ENCODE peak calls at places on chromosomes 11 and 22, in seven cellular contexts. X is IMR-90, E is H9, R is mesenchymal stem cell, K is neuronal stem cell, T is H1, V is trophoblast cell. M is an unnamed sample. For H3K4me1, the result is how much of the 10 kb centered on the place peaks cover.

GRCh38 chr11:86176165-86176884 is 68.2 kb upstream of the EED start:
- DNase-seq in X (peak), E (no peak), R (no peak), K (no peak), T (no peak), V (peak), M (no peak)

GRCh38 chr11:66866420-66867010 is 9.7 kb downstream of the LRFN4 start:
- DNase-seq in X (no peak), E (no peak), R (no peak), K (no peak), T (no peak), V (no peak), M (no peak)

GRCh38 chr11:32905028-32905667 is 12.5 kb downstream of the QSER1 start:
- DNase-seq in X (peak), E (no peak), R (no peak), K (no peak), T (no peak), V (no peak), M (no peak)

GRCh38 chr11:65427691-65428577 is 5.3 kb downstream of the NEAT1 start:
- DNase-seq in X (peak), E (peak), R (peak), K (no peak), T (no peak), V (peak), M (no peak)

GRCh38 chr22:29207231-29207550 is 1.5 kb downstream of the EMID1 start:
- DNase-seq in X (no peak), E (no peak), R (no peak), K (no peak), T (no peak), V (no peak), M (no peak)

GRCh38 chr11:10314199-10315072 is 9.6 kb downstream of the ADM start:
- DNase-seq in X (peak), E (peak), R (peak), K (no peak), T (no peak), V (peak), M (peak)

GRCh38 chr22:24141586-24141985 is 39.7 kb upstream of the SUSD2 start:
- DNase-seq in X (peak), E (no peak), R (peak), K (no peak), T (no peak), V (no peak), M (no peak)

GRCh38 chr11:134506046-134506445 is 94.0 kb upstream of the B3GAT1 start:
- DNase-seq in X (no peak), E (no peak), R (no peak), K (no peak), T (no peak), V (no peak), M (no peak)

GRCh38 chr11:134530826-134531225 is 118.8 kb upstream of the B3GAT1 start:
- DNase-seq in X (no peak), E (peak), R (no peak), K (no peak), T (peak), V (no peak), M (no peak)

GRCh38 chr11:86742436-86742805 is 57.9 kb upstream of the PRSS23 start:
- DNase-seq in X (no peak), E (no peak), R (no peak), K (no peak), T (no peak), V (no peak), M (no peak)

GRCh38 chr22:33002035-33002434 is 56.1 kb downstream of the SYN3 start:
- DNase-seq in X (no peak), E (no peak), R (no peak), K (no peak), T (no peak), V (no peak), M (no peak)

GRCh38 chr11:69518081-69518950 is 36.9 kb downstream of the LINC01488 start:
- DNase-seq in X (peak), E (no peak), R (no peak), K (no peak), T (no peak), V (no peak), M (no peak)

GRCh38 chr11:46363031-46363407 is 15.8 kb downstream of the DGKZ start:
- DNase-seq in X (peak), E (no peak), R (peak), K (no peak), T (no peak), V (peak), M (peak)

GRCh38 chr11:111193924-111194490 is 51.5 kb upstream of the POU2AF2 start:
- DNase-seq in X (no peak), E (no peak), R (no peak), K (no peak), T (no peak), V (no peak), M (no peak)

GRCh38 chr11:93741882-93742226 is 382 bp downstream of the C11orf54 start:
- DNase-seq in X (peak), E (no peak), R (peak), K (no peak), T (no peak), V (peak), M (peak)

GRCh38 chr11:2260491-2261364 is 9.7 kb downstream of the ASCL2 start:
- DNase-seq in X (no peak), E (no peak), R (no peak), K (no peak), T (no peak), V (no peak), M (no peak)

GRCh38 chr22:25125693-25126357 is 73.8 kb upstream of the CRYBB3 start:
- DNase-seq in X (no peak), E (no peak), R (no peak), K (no peak), T (no peak), V (no peak), M (no peak)

GRCh38 chr11:96188625-96189006 is 154.4 kb downstream of the MAML2 start:
- DNase-seq in X (peak), E (no peak), R (peak), K (no peak), T (no peak), V (no peak), M (no peak)

GRCh38 chr11:62614275-62614674 is 1.2 kb downstream of the ROM1 start:
- DNase-seq in X (no peak), E (no peak), R (no peak), K (no peak), T (no peak), V (peak), M (peak)

GRCh38 chr11:2287102-2287501 is 14.6 kb downstream of the C11orf21 start:
- DNase-seq in X (no peak), E (peak), R (no peak), K (no peak), T (no peak), V (no peak), M (no peak)

GRCh38 chr11:77820565-77821348 is at the start of the genes AAMDC and RSF1:
- DNase-seq in X (peak), E (peak), R (peak), K (peak), T (peak), V (peak), M (peak)

GRCh38 chr22:34645375-34645774 is 420.6 kb upstream of the ISX start:
- DNase-seq in X (no peak), E (peak), R (no peak), K (no peak), T (peak), V (no peak), M (peak)

GRCh38 chr22:20013382-20013871 is 3.2 kb downstream of the ARVCF start:
- DNase-seq in X (peak), E (peak), R (peak), K (peak), T (peak), V (peak), M (peak)

GRCh38 chr11:68549789-68550484 is 89.4 kb downstream of the PPP6R3 start:
- DNase-seq in X (no peak), E (no peak), R (no peak), K (no peak), T (no peak), V (no peak), M (no peak)

GRCh38 chr11:58097437-58097836 is 27.9 kb downstream of the OR9I1 start:
- DNase-seq in X (no peak), E (no peak), R (no peak), K (no peak), T (no peak), V (no peak), M (no peak)

GRCh38 chr11:96197221-96197620 is 145.8 kb downstream of the MAML2 start:
- DNase-seq in X (no peak), E (no peak), R (no peak), K (no peak), T (no peak), V (no peak), M (peak)

GRCh38 chr11:80958414-80958813 is 1517.6 kb upstream of the TENM4 start:
- DNase-seq in X (peak), E (no peak), R (peak), K (no peak), T (no peak), V (no peak), M (no peak)

GRCh38 chr22:39296535-39296934 is 22.9 kb downstream of the RPL3 start:
- DNase-seq in X (no peak), E (no peak), R (no peak), K (no peak), T (no peak), V (no peak), M (no peak)
- H3K4me1 ChIP-seq in X (under half), E (under half), R (half or more), K (under half), T (under half), V (half or more), M (under half)

GRCh38 chr11:116642902-116643301 is 129.9 kb downstream of the BUD13 start:
- DNase-seq in X (no peak), E (no peak), R (no peak), K (no peak), T (no peak), V (no peak), M (no peak)

GRCh38 chr11:116642481-116642880 is 130.3 kb downstream of the BUD13 start:
- DNase-seq in X (no peak), E (no peak), R (no peak), K (no peak), T (no peak), V (no peak), M (no peak)

GRCh38 chr11:116643521-116643920 is 129.3 kb downstream of the BUD13 start:
- DNase-seq in X (no peak), E (no peak), R (no peak), K (no peak), T (no peak), V (no peak), M (no peak)

GRCh38 chr11:116640641-116641402 is 132.0 kb downstream of the BUD13 start:
- DNase-seq in X (no peak), E (no peak), R (no peak), K (no peak), T (peak), V (no peak), M (no peak)

GRCh38 chr11:116641561-116642045 is 131.2 kb downstream of the BUD13 start:
- DNase-seq in X (no peak), E (peak), R (no peak), K (peak), T (peak), V (no peak), M (peak)
- H2BK120ac ChIP-seq in X (no peak), E (no peak), R (no peak), K (no peak), T (no peak), V (no peak), M (no peak)

DNA sequence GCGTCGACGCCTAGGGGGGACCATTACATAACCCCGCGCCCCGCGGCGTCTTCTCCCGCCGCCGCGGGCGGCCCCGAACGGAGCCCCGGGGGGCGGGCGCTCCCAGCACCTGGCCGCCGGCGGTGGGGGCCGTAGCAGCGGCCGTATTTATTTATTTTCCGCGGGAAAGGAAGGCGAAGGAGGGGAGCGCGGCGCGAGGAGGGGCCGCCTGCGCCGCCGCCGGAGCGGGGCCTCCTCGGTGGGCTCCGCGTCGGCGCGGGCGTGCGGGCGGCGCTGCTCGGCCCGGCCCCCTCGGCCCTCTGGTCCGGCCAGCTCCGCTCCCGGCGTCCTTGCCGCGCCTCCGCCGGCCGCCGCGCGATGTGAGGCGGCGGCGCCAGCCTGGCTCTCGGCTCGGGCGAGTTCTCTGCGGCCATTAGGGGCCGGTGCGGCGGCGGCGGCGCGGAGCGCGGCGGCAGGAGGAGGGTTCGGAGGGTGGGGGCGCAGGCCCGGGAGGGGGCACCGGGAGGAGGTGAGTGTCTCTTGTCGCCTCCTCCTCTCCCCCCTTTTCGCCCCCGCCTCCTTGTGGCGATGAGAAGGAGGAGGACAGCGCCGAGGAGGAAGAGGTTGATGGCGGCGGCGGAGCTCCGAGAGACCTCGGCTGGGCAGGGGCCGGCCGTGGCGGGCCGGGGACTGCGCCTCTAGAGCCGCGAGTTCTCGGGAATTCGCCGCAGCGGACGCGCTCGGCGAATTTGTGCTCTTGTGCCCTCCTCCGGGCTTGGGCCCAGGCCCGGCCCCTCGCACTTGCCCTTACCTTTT is at the start of gene EP300:
- DNase-seq in X (peak), E (peak), R (peak), K (peak), T (peak), V (peak), M (peak)
- H3K4me2 ChIP-seq in X (peak), E (peak), R (peak), K (peak), T (peak), V (peak), M (peak)

GRCh38 chr11:22800482-22800881 is 29.1 kb downstream of the SVIP start:
- DNase-seq in X (no peak), E (no peak), R (no peak), K (no peak), T (no peak), V (no peak), M (no peak)
- H3K4me1 ChIP-seq in X (under half), E (under half), R (under half), K (under half), T (under half), V (under half), M (under half)

DNA sequence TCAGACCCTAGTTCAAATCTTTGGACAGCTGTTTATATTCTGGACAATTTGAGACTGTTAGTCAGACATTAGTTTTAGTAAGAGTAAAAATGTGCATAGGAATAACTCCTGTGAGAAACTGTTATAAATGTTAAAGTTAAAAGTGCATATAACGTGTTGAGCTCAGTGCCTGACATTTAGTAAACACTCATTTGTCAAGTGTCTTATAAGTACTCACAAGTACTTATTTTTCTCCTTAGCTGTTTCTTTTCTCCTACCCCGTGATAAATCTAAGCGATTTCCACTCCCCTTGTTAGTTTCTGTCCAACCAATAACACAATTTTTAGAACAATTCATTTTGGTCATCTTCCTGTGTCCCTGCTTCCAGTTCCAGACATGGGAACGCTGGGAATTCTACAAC is 59.3 kb downstream of the LRRC4C start:
- DNase-seq in X (no peak), E (no peak), R (no peak), K (no peak), T (no peak), V (no peak), M (no peak)
- H2BK120ac ChIP-seq in X (no peak), E (no peak), R (no peak), K (no peak), T (no peak), V (no peak), M (no peak)

GRCh38 chr11:123330071-123330470 is 100.0 kb upstream of the GRAMD1B start:
- DNase-seq in X (no peak), E (no peak), R (no peak), K (no peak), T (no peak), V (no peak), M (no peak)
- H3K4me2 ChIP-seq in X (no peak), E (no peak), R (no peak), K (no peak), T (no peak), V (no peak), M (no peak)

DNA sequence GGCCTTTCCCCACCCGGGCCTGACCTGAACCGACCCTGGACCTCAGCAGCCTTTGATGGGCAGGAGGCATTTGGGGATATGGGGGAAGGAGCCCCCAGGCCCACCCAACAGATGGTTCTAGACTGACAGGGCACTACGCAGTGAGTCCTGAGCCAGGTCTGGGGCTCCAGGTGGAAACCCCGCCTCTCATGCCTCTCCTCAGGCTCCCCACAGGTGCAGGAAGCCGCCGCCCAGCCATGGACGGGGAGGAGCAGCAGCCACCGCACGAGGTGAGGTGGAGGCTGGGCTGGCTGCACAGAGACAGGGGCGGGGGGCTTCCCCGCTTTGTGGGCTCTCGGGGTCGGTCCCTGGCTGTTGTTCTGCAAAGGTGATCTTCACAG is 7.1 kb downstream of the TRABD start:
- DNase-seq in X (no peak), E (no peak), R (no peak), K (no peak), T (no peak), V (no peak), M (no peak)
- H3K4me1 ChIP-seq in X (under half), E (under half), R (under half), K (under half), T (under half), V (under half), M (under half)

DNA sequence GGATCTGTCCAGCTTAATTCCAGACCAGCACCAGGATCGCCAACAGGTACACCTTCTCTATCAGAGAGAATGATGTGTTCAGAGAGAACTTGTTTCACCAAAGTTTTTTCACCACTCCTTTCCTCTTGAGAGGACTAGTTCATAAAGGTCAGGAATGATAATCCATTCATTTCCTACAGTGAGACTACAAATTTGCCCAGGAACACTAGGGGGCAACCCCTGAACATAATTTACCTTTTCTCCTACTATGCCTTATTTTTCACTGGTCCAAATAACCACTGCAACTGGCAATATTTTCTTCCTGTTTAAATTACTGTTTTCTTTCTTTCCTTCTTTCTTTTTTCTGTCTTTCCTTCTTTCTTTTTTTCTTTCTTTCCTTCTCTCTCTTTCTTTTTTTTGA is 22.5 kb downstream of the CAVIN3 start:
- DNase-seq in X (no peak), E (no peak), R (no peak), K (no peak), T (no peak), V (no peak), M (no peak)
- H2BK120ac ChIP-seq in X (no peak), E (no peak), R (no peak), K (no peak), T (no peak), V (no peak), M (no peak)

GRCh38 chr11:15128621-15129020 is 13.9 kb downstream of the INSC start:
- DNase-seq in X (no peak), E (no peak), R (no peak), K (no peak), T (no peak), V (no peak), M (no peak)

GRCh38 chr11:15123849-15124248 is 9.1 kb downstream of the INSC start:
- DNase-seq in X (peak), E (no peak), R (peak), K (no peak), T (no peak), V (no peak), M (peak)

GRCh38 chr11:15127341-15127740 is 12.6 kb downstream of the INSC start:
- DNase-seq in X (peak), E (no peak), R (peak), K (no peak), T (peak), V (no peak), M (no peak)

GRCh38 chr11:15119826-15120225 is 5.1 kb downstream of the INSC start:
- DNase-seq in X (no peak), E (no peak), R (no peak), K (no peak), T (no peak), V (no peak), M (no peak)

GRCh38 chr11:15124528-15124927 is 9.8 kb downstream of the INSC start:
- DNase-seq in X (no peak), E (no peak), R (no peak), K (no peak), T (no peak), V (no peak), M (no peak)
- H3K4me2 ChIP-seq in X (no peak), E (no peak), R (no peak), K (no peak), T (no peak), V (no peak), M (no peak)

M was measured in mesendoderm.